ENCODE peak calls at places on chromosomes 3 and 15, in seven cellular contexts. L, Z, T, I, N, V and E are unnamed samples.
A peak's percentile ranks its signal among the peaks of the same experiment; 100 is the strongest.

GRCh38 chr3:114411811-114412803 is 118.3 kb downstream of the TIGIT start:
- DNase-seq in L (peak; percentile 68), Z (peak; percentile 81), T (no peak), I (peak; percentile 61), N (peak; percentile 84), V (no peak), E (peak; percentile 49)

GRCh38 chr3:97968376-97968775 is 3.9 kb downstream of the RIOX2 start:
- DNase-seq in L (no peak), Z (no peak), T (no peak), I (no peak), N (no peak), V (no peak), E (no peak)

GRCh38 chr15:49610166-49610918 is 10.3 kb downstream of the FAM227B start:
- DNase-seq in L (peak; percentile 80), Z (peak; percentile 57), T (no peak), I (no peak), N (no peak), V (no peak), E (no peak)

GRCh38 chr15:59885832-59886231 is 118.3 kb upstream of the FOXB1 start:
- DNase-seq in L (peak; percentile 2), Z (peak; percentile 31), T (no peak), I (peak; percentile 79), N (no peak), V (no peak), E (peak; percentile 6)

GRCh38 chr3:61417352-61417751 is 144.0 kb upstream of the PTPRG start:
- DNase-seq in L (no peak), Z (peak; percentile 9), T (no peak), I (no peak), N (peak; percentile 53), V (no peak), E (peak; percentile 19)

GRCh38 chr3:11201246-11202024 is 47.1 kb downstream of the HRH1 start:
- DNase-seq in L (no peak), Z (peak; percentile 94), T (peak; percentile 17), I (no peak), N (peak; percentile 76), V (no peak), E (peak; percentile 76)

GRCh38 chr15:101384276-101384675 is 89.2 kb upstream of the SNRPA1 start:
- DNase-seq in L (no peak), Z (no peak), T (no peak), I (no peak), N (no peak), V (peak; percentile 48), E (no peak)

GRCh38 chr3:130658666-130659065 is 88.0 kb downstream of the PIK3R4 start:
- DNase-seq in L (peak; percentile 44), Z (peak; percentile 24), T (no peak), I (peak; percentile 54), N (peak; percentile 83), V (no peak), E (peak; percentile 61)

GRCh38 chr3:40939113-40940070 is 259.9 kb upstream of the CTNNB1 start:
- DNase-seq in L (no peak), Z (peak; percentile 30), T (no peak), I (no peak), N (peak; percentile 42), V (peak; percentile 75), E (no peak)

GRCh38 chr3:4977001-4977888 is 2.0 kb upstream of the BHLHE40 start:
- DNase-seq in L (peak; percentile 97), Z (peak; percentile 95), T (peak; percentile 79), I (no peak), N (peak; percentile 92), V (peak; percentile 91), E (peak; percentile 86)

GRCh38 chr3:171157286-171157685 is 130.8 kb upstream of the SLC2A2 start:
- DNase-seq in L (no peak), Z (no peak), T (no peak), I (no peak), N (no peak), V (no peak), E (no peak)

GRCh38 chr3:169760479-169760878 is 4.4 kb downstream of the TERC start:
- DNase-seq in L (peak; percentile 76), Z (peak; percentile 81), T (no peak), I (peak; percentile 17), N (peak; percentile 4), V (no peak), E (peak; percentile 54)

GRCh38 chr15:79071901-79072300 is 18.7 kb downstream of the RASGRF1 start:
- DNase-seq in L (peak; percentile 24), Z (peak; percentile 2), T (no peak), I (no peak), N (no peak), V (no peak), E (peak; percentile 54)

GRCh38 chr3:13414040-13414729 is 5.9 kb downstream of the NUP210 start:
- DNase-seq in L (no peak), Z (no peak), T (peak; percentile 77), I (no peak), N (no peak), V (peak; percentile 85), E (no peak)

GRCh38 chr3:10627884-10628572 is 122.6 kb upstream of the ATP2B2 start:
- DNase-seq in L (no peak), Z (no peak), T (no peak), I (no peak), N (no peak), V (no peak), E (no peak)

GRCh38 chr15:52068004-52068403 is 44.6 kb downstream of the BCL2L10 start:
- DNase-seq in L (no peak), Z (peak; percentile 38), T (no peak), I (no peak), N (no peak), V (no peak), E (peak; percentile 30)

GRCh38 chr3:196409409-196409808 is 22.8 kb downstream of the UBXN7 start:
- DNase-seq in L (no peak), Z (no peak), T (no peak), I (no peak), N (no peak), V (no peak), E (no peak)

GRCh38 chr3:196408565-196409300 is 23.5 kb downstream of the UBXN7 start:
- DNase-seq in L (no peak), Z (no peak), T (no peak), I (no peak), N (no peak), V (no peak), E (no peak)

GRCh38 chr3:196412704-196413103 is 19.5 kb downstream of the UBXN7 start:
- DNase-seq in L (no peak), Z (no peak), T (no peak), I (no peak), N (no peak), V (no peak), E (no peak)

DNA sequence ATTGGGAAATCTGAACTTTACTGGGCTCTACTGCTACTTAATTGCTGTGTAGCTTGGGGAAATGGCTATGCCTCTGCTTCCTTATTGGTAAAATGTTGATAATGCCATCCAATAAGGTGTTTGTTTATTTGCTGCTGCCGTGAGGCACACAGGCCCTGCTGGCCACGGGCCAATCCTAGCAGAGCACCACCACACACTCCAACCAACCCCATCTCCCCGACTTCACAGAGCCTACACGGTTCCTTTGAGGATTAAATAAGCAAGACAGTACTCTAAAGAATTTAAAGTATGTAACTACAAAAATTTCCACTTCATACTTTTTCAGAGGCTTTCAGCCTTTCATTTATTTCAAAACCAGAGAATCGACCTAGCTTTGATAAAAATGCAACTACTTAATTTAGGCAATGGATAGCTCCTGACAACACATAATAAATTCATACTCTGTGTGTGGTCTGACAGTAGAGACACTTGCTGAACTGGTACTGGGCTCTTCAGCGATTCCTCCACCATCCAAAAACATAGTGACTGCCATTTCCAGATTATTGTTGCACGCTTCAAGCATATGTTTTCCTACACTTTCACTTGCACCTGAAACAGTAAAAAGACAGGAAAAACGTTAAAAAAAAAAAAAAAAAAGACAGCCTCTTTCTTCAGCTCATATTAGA is 25.3 kb downstream of the UBXN7 start:
- DNase-seq in L (peak; percentile 90), Z (peak; percentile 79), T (no peak), I (peak; percentile 63), N (peak; percentile 59), V (no peak), E (peak; percentile 69)
- H3K4me3 ChIP-seq in L (peak overlapping the region; percentile 12), Z (no peak overlapping the region), T (no peak overlapping the region), I (no peak overlapping the region), N (no peak overlapping the region), V (no peak overlapping the region), E (no peak overlapping the region)

GRCh38 chr3:133038731-133039398 is 674 bp downstream of the TMEM108 start:
- DNase-seq in L (no peak), Z (no peak), T (no peak), I (no peak), N (peak; percentile 6), V (peak; percentile 71), E (peak; percentile 1)
- TF ChIP-seq CTCF in L (no peak), Z (no peak), T (no peak), I (no peak), N (no peak), V (no peak), E (no peak)

DNA sequence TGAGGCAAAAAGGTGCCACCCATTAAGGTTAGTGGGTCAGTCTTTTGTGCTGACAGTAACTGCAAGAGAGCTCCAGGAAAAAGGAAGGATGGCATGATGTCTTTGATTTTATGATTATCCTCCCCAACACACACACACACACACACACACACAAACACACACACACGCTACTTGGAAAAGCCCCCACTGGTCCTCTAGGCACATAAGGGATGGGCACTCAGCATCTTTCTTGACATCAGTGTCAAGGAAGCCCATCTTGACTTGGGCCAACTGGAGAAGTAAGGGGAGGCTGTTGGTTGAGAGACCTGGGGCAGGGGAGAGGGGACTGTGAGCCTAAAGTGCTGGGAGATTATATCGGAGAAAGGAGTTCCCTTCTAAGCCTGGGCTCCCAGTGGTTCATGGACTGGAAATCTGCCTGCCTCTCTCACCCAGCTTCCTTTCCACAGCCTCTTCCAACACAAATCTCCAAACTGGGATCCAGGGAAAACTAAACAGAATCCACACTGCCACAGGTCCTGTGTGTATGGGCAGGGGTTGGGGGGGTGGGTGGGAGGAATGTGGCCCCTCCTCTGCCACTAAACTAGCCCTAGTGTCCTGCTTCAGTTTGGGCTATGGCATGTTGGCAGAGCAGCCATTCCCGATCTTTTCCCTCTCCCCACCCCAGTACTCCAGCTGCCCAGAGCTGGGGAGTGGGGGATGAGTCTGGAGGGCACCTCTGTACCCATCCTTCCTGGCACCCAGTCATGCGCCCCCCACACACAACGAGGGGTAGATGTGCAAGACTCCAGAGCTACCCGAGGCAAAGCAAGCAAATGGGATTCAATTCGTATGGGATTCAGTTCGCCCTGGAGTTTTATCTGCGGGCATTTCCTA is 1.6 kb downstream of the AMOTL2 start:
- DNase-seq in L (no peak), Z (no peak), T (no peak), I (no peak), N (no peak), V (peak; percentile 56), E (peak; percentile 48)
- H3K4me3 ChIP-seq in L (peak overlapping the region; percentile 93), Z (peak overlapping the region; percentile 96), T (peak overlapping the region; percentile 45), I (peak overlapping the region; percentile 68), N (peak overlapping the region; percentile 93), V (peak overlapping the region; percentile 82), E (peak overlapping the region; percentile 97)

GRCh38 chr3:181103605-181104004 is 114.1 kb upstream of the DNAJC19 start:
- DNase-seq in L (no peak), Z (peak; percentile 4), T (no peak), I (peak; percentile 44), N (no peak), V (no peak), E (no peak)
- TF ChIP-seq CTCF in L (no peak), Z (no peak), T (no peak), I (peak; percentile 45), N (no peak), V (no peak), E (no peak)